ENCODE peak calls at places on chromosomes 6 and 20, in seven cellular contexts. N, P, C, G, I, A and L are unnamed samples.

GRCh38 chr20:50712771-50713676 is 18.4 kb upstream of the PARD6B start:
- DNase-seq in N (no peak), P (no peak), C (no peak), G (no peak), I (no peak), A (no peak), L (no peak)

GRCh38 chr6:75800133-75800532 is 51.1 kb downstream of the MYO6 start:
- DNase-seq in N (no peak), P (no peak), C (no peak), G (no peak), I (no peak), A (no peak), L (no peak)

GRCh38 chr20:20791664-20792568 is 79.5 kb upstream of the RALGAPA2 start:
- DNase-seq in N (no peak), P (no peak), C (no peak), G (no peak), I (no peak), A (no peak), L (no peak)

GRCh38 chr6:2917065-2917464 is 14.0 kb upstream of the SERPINB9 start:
- DNase-seq in N (no peak), P (no peak), C (no peak), G (no peak), I (no peak), A (no peak), L (peak; percentile 6)

GRCh38 chr6:85449818-85450577 is at the start of gene NT5E:
- DNase-seq in N (peak; percentile 75), P (peak; percentile 72), C (peak; percentile 87), G (peak; percentile 42), I (no peak), A (peak; percentile 90), L (peak; percentile 55)

GRCh38 chr20:47740225-47741184 is 44.8 kb downstream of the SULF2 start:
- DNase-seq in N (no peak), P (peak; percentile 29), C (no peak), G (no peak), I (no peak), A (no peak), L (peak; percentile 61)

GRCh38 chr6:31750411-31751022 is 10.7 kb downstream of the MSH5 start:
- DNase-seq in N (no peak), P (no peak), C (no peak), G (no peak), I (no peak), A (no peak), L (no peak)

GRCh38 chr6:89977808-89978748 is 83.8 kb downstream of the GJA10 start:
- DNase-seq in N (no peak), P (no peak), C (no peak), G (no peak), I (peak; percentile 93), A (peak; percentile 48), L (no peak)